ENCODE peak calls at places on chromosomes 7 and 10, in eight cellular contexts. M is EL; P is T-helper 9 cell; J is germinal center; A is activated CD8-positive, alpha-beta memory T cell treated with anti-CD3 and anti-CD28 coated beads, Interleukin-2, amount 10 ng/mL, durations not matched to agents 7 days and 5 days; C is 8988T; T is fibroblast of gingiva; Z is globus pallidus. Y is an unnamed sample.

GRCh38 chr10:34091796-34092195 is 723.3 kb downstream of the PARD3 start:
- DNase-seq in T (no peak), A (no peak), M (no peak), C (no peak), P (no peak), J (no peak), Z (no peak), Y (no peak)

GRCh38 chr7:111752022-111752582 is 189.8 kb upstream of the IMMP2L start:
- DNase-seq in C (no peak), J (peak), T (peak), A (peak), Z (peak), M (peak), P (peak), Y (peak)

GRCh38 chr7:44977956-44978355 is 859 bp downstream of the MYO1G start:
- DNase-seq in C (no peak), T (no peak), P (no peak), Z (no peak), J (no peak), M (no peak), A (peak), Y (no peak)

GRCh38 chr7:105156731-105157130 is 142.7 kb downstream of the KMT2E start:
- DNase-seq in M (no peak), Z (no peak), A (no peak), T (peak), J (no peak), C (no peak), P (no peak), Y (no peak)

GRCh38 chr10:67098460-67098859 is 172.6 kb downstream of the LRRTM3 start:
- DNase-seq in C (no peak), Z (peak), A (no peak), P (no peak), J (no peak), T (no peak), M (no peak), Y (no peak)

GRCh38 chr7:92306153-92306552 is 60.4 kb downstream of the ANKIB1 start:
- DNase-seq in J (no peak), A (no peak), C (no peak), T (no peak), Z (no peak), M (peak), P (no peak), Y (no peak)

GRCh38 chr10:114412907-114413386 is 8.6 kb upstream of the AFAP1L2 start:
- DNase-seq in P (no peak), Z (no peak), M (peak), T (no peak), J (no peak), A (no peak), C (no peak), Y (peak)

GRCh38 chr10:101536800-101537199 is 51.3 kb downstream of the POLL start:
- DNase-seq in P (no peak), J (peak), M (peak), A (no peak), Z (no peak), C (no peak), T (no peak), Y (peak)

GRCh38 chr10:14698487-14699170 is 76.1 kb downstream of the FAM107B start:
- DNase-seq in T (peak), C (no peak), M (peak), P (no peak), Z (no peak), J (no peak), A (no peak), Y (peak)

GRCh38 chr7:25124485-25125136 is 449 bp downstream of the CYCS start:
- DNase-seq in C (no peak), T (no peak), M (no peak), A (peak), J (no peak), Z (no peak), P (peak), Y (no peak)

GRCh38 chr10:3043512-3044368 is 23.6 kb upstream of the PFKP start:
- DNase-seq in M (peak), Z (peak), A (peak), J (peak), C (peak), T (peak), P (peak), Y (peak)

GRCh38 chr10:8400151-8400550 is 345.7 kb downstream of the GATA3 start:
- DNase-seq in M (no peak), T (no peak), C (no peak), J (no peak), P (no peak), Z (no peak), A (no peak), Y (peak)

GRCh38 chr10:82796510-82796909 is 921.5 kb downstream of the NRG3 start:
- DNase-seq in M (no peak), T (no peak), J (no peak), P (no peak), Z (no peak), A (no peak), C (no peak), Y (peak)

GRCh38 chr10:79245539-79246208 is 101.6 kb upstream of the PPIF start:
- DNase-seq in M (no peak), J (no peak), C (no peak), T (no peak), Z (no peak), P (no peak), A (no peak), Y (peak)

GRCh38 chr7:132169730-132170129 is 406.5 kb downstream of the PLXNA4 start:
- DNase-seq in P (no peak), C (no peak), A (no peak), T (no peak), Z (no peak), M (no peak), J (no peak), Y (peak)

GRCh38 chr10:4586756-4587155 is 239.3 kb upstream of the AKR1E2 start:
- DNase-seq in M (no peak), P (no peak), Z (no peak), C (no peak), J (no peak), T (peak), A (no peak), Y (peak)

GRCh38 chr10:124379609-124380193 is 39.0 kb downstream of the OAT start:
- DNase-seq in C (no peak), A (no peak), J (no peak), Z (no peak), M (no peak), P (no peak), T (no peak), Y (no peak)

GRCh38 chr10:1048349-1048731 is 579 bp downstream of the IDI1 start:
- DNase-seq in A (no peak), P (peak), J (no peak), T (peak), Z (peak), C (no peak), M (no peak), Y (no peak)

GRCh38 chr10:110664483-110665420 is 20.6 kb downstream of the RBM20 start:
- DNase-seq in J (no peak), T (peak), P (no peak), Z (no peak), M (peak), C (no peak), A (no peak), Y (peak)

GRCh38 chr7:131623154-131623553 is 66.7 kb upstream of the PODXL start:
- DNase-seq in C (no peak), A (no peak), J (no peak), P (no peak), T (no peak), M (no peak), Z (no peak), Y (peak)

GRCh38 chr10:88990528-88991160 is at the start of gene FAS:
- DNase-seq in J (peak), P (peak), M (peak), C (peak), A (peak), Z (peak), T (peak), Y (peak)

GRCh38 chr7:1540391-1541271 is 10.1 kb downstream of the MAFK start:
- DNase-seq in P (no peak), M (no peak), J (no peak), Z (no peak), C (no peak), A (no peak), T (no peak), Y (no peak)

GRCh38 chr7:1113548-1113885 is 25.6 kb downstream of the GPER1 start:
- DNase-seq in J (no peak), C (no peak), P (no peak), T (no peak), A (no peak), Z (no peak), M (no peak), Y (no peak)

GRCh38 chr7:46450425-46450824 is 529.4 kb upstream of the IGFBP3 start:
- DNase-seq in A (no peak), M (no peak), T (no peak), J (no peak), Z (no peak), P (no peak), C (no peak), Y (no peak)

GRCh38 chr7:96397936-96398596 is 76.2 kb upstream of the SLC25A13 start:
- DNase-seq in M (peak), A (no peak), Z (no peak), P (no peak), J (no peak), T (no peak), C (no peak), Y (no peak)

Y was measured in RPMI7951.